ENCODE peak calls at places on chromosomes 1 and 21, in six cellular contexts. Q, X, C, M, D and O are unnamed samples. For H3K4me1, the result is how much of the 10 kb centered on the place peaks cover.

GRCh38 chr1:228350831-228351781 is 55.5 kb downstream of the TRIM11 start:
- DNase-seq in C (peak), Q (peak), X (no peak), D (no peak), M (no peak), O (no peak)

GRCh38 chr1:184212649-184213314 is 161.3 kb downstream of the TSEN15 start:
- DNase-seq in M (peak), D (no peak), X (peak), C (peak), Q (no peak), O (no peak)

GRCh38 chr21:38609580-38609979 is 111.3 kb upstream of the ERG start:
- DNase-seq in C (no peak), D (no peak), X (no peak), Q (no peak), M (no peak), O (no peak)

GRCh38 chr1:216183007-216183406 is 240.2 kb downstream of the USH2A start:
- DNase-seq in D (no peak), C (no peak), Q (no peak), X (no peak), M (peak), O (no peak)

GRCh38 chr21:35658242-35658641 is 402.1 kb downstream of the SETD4 start:
- DNase-seq in C (no peak), M (peak), X (peak), D (peak), Q (no peak), O (no peak)

GRCh38 chr1:153403421-153404085 is 12.7 kb upstream of the S100A8 start:
- DNase-seq in C (no peak), Q (no peak), X (no peak), D (no peak), M (no peak), O (no peak)

GRCh38 chr1:2523891-2524609 is 2.3 kb downstream of the PANK4 start:
- DNase-seq in Q (no peak), X (no peak), C (no peak), D (no peak), M (no peak), O (no peak)

GRCh38 chr1:154869351-154870116 is 547 bp downstream of the KCNN3 start:
- DNase-seq in X (peak), C (peak), D (peak), Q (no peak), M (peak), O (no peak)

GRCh38 chr1:42735056-42735455 is 5.0 kb downstream of the CLDN19 start:
- DNase-seq in D (no peak), C (no peak), X (no peak), Q (no peak), M (no peak), O (no peak)

GRCh38 chr1:16019580-16020277 is 1.9 kb upstream of the HSPB7 start:
- DNase-seq in X (no peak), C (peak), M (no peak), D (peak), Q (no peak), O (no peak)

GRCh38 chr1:104092698-104093097 is 343.0 kb downstream of the AMY1C start:
- DNase-seq in C (no peak), Q (no peak), D (no peak), X (no peak), M (no peak), O (no peak)

GRCh38 chr1:43035821-43036456 is 77.3 kb upstream of the SLC2A1 start:
- DNase-seq in C (no peak), M (no peak), D (no peak), X (no peak), Q (no peak), O (no peak)

GRCh38 chr21:44571296-44571695 is 2.2 kb upstream of the KRTAP10-4 start:
- DNase-seq in D (no peak), X (no peak), M (no peak), Q (no peak), C (no peak), O (no peak)

GRCh38 chr1:87524021-87524754 is 195.5 kb downstream of the LMO4 start:
- DNase-seq in X (no peak), Q (no peak), C (no peak), M (no peak), D (peak), O (no peak)

GRCh38 chr1:10761503-10762152 is 34.8 kb downstream of the CASZ1 start:
- DNase-seq in D (no peak), Q (peak), C (no peak), X (no peak), M (no peak), O (no peak)

GRCh38 chr1:165917166-165917565 is 89.8 kb downstream of the UCK2 start:
- DNase-seq in D (no peak), X (no peak), M (no peak), C (no peak), Q (no peak), O (no peak)

GRCh38 chr21:42446531-42446930 is 42.8 kb downstream of the UBASH3A start:
- DNase-seq in C (no peak), Q (no peak), X (no peak), M (no peak), D (no peak), O (no peak)

GRCh38 chr1:156232222-156232621 is 9.8 kb upstream of the BGLAP start:
- DNase-seq in Q (no peak), X (no peak), D (no peak), M (no peak), C (no peak), O (no peak)

GRCh38 chr21:31658053-31658452 is 1.4 kb upstream of the SOD1 start:
- DNase-seq in Q (no peak), M (no peak), D (no peak), C (no peak), X (no peak), O (no peak)

GRCh38 chr1:174971466-174971865 is 28.3 kb upstream of the CACYBP start:
- DNase-seq in C (no peak), M (no peak), Q (no peak), D (no peak), X (no peak), O (no peak)

GRCh38 chr1:88777604-88778149 is 93.6 kb downstream of the PKN2 start:
- DNase-seq in X (no peak), D (no peak), M (no peak), C (no peak), Q (no peak), O (no peak)

GRCh38 chr1:65793359-65793732 is 651 bp downstream of the PDE4B start:
- DNase-seq in C (no peak), Q (no peak), M (peak), D (no peak), X (no peak), O (no peak)

GRCh38 chr1:184854456-184855180 is 100.0 kb upstream of the EDEM3 start:
- DNase-seq in D (no peak), Q (no peak), C (no peak), X (peak), M (peak), O (no peak)

GRCh38 chr1:211339631-211340041 is 13.0 kb downstream of the TRAF5 start:
- DNase-seq in D (no peak), X (no peak), C (no peak), M (no peak), Q (no peak), O (no peak)

GRCh38 chr1:212967767-212968166 is 17.4 kb downstream of the VASH2 start:
- DNase-seq in M (peak), X (peak), C (no peak), D (no peak), Q (no peak), O (peak)

GRCh38 chr1:248905949-248906740 is at the start of gene PGBD2:
- DNase-seq in X (peak), D (peak), C (peak), Q (peak), M (peak), O (peak)

GRCh38 chr21:37370152-37371040 is 3.8 kb downstream of the DYRK1A start:
- DNase-seq in D (no peak), Q (no peak), C (no peak), M (peak), X (peak), O (no peak)

GRCh38 chr1:101479945-101480344 is 243.1 kb downstream of the S1PR1 start:
- DNase-seq in C (no peak), M (no peak), Q (no peak), D (no peak), X (no peak), O (no peak)

GRCh38 chr1:101476541-101476940 is 239.7 kb downstream of the S1PR1 start:
- DNase-seq in C (no peak), X (no peak), D (no peak), Q (no peak), M (no peak), O (no peak)

GRCh38 chr1:101474039-101474665 is 237.3 kb downstream of the S1PR1 start:
- DNase-seq in Q (no peak), D (no peak), C (no peak), X (peak), M (peak), O (no peak)
- TF ChIP-seq CTCF in Q (no peak), D (peak), C (no peak), X (peak), M (peak), O (peak)

DNA sequence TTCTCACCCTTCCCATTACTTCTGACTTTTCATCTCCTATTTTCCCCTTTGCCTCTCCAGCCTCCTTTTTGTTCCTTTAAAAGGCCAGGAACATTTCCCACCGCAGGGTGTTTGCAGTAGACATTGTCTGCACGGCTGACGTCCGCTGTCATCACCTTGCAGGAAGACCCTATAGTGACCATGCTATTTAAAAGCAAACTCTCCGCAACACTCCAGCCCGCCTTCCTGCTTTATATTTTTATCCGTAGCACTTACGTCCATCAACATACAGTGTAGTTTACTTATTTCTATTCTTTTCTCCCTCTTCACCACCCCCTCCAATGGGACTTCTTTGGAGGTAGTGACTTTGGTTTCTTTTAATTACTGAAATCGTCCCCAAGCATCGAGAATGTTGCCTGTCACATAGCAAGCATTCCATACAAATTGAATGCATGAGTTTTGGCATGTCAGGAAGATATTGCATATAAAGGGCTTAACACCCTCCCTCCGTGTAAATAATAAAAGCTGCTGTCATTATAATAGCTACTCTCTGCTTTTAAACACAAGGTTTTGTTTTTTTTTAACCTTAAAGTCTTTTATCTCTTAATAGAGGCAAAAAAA is 19.8 kb downstream of the SLC25A33 start:
- DNase-seq in Q (no peak), M (no peak), C (no peak), X (no peak), D (no peak), O (no peak)
- H3K4me1 ChIP-seq in Q (under half), M (under half), C (under half), X (under half), D (under half), O (under half)

DNA sequence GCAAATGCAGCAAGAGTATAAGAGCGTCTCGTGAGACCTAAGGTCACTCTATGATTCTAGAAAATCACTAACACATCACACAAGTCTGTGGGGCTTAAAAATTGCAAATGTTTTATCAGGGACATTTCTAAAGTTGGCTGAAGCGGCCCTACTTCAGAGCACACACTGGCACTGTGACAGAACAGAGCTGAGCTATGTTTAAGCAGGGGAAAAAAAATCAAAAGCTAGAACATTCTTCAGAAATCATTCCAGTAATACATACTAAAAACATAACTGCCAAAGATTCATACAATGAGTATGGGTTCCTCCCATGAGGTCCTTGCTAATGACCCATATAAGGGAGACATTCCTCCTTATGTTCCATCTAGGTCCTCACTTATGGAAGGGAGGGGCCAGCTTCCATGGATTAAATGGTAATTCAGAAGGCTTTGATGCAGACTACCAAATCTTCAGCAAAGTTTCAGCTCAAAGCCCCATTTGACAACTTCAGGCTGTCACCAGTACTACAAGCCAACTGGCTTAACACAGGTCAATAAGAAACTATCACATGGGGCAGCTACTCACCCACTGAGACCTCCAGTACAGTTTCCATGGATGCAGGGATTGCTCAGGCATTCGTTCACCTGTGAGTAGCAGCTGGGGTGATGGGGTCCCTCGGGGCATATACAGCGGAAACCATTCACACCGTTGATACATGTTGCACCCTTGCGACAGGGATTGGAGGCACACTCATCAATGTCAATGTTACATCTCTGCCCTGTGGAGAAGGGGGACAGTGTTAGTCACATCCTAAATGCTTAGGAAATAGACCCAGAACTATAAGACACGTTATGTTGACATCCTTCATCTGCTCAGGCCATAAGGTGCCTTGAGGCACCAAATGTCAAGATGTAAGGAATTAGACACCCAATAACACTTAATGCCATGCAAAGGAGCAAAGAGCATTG is 58.4 kb upstream of the ADAM30 start:
- DNase-seq in M (no peak), D (no peak), C (no peak), Q (no peak), X (no peak), O (no peak)
- TF ChIP-seq CTCF in M (no peak), D (no peak), C (no peak), Q (no peak), X (no peak), O (no peak)

GRCh38 chr1:27539901-27540861 is 50.2 kb upstream of the WASF2 start:
- DNase-seq in M (no peak), C (no peak), Q (no peak), D (no peak), X (no peak), O (peak)

GRCh38 chr1:27535386-27535785 is 45.4 kb upstream of the WASF2 start:
- DNase-seq in Q (no peak), X (no peak), D (no peak), M (no peak), C (no peak), O (no peak)

GRCh38 chr1:27536004-27536757 is 46.2 kb upstream of the WASF2 start:
- DNase-seq in X (no peak), D (no peak), Q (no peak), C (no peak), M (no peak), O (no peak)

GRCh38 chr1:27538793-27539192 is 48.8 kb upstream of the WASF2 start:
- DNase-seq in M (peak), D (no peak), C (no peak), Q (no peak), X (peak), O (no peak)

GRCh38 chr1:27536767-27537166 is 46.8 kb upstream of the WASF2 start:
- DNase-seq in D (peak), Q (no peak), C (peak), X (peak), M (peak), O (no peak)
- H3K4me1 ChIP-seq in D (under half), Q (under half), C (under half), X (under half), M (under half), O (half or more)

DNA sequence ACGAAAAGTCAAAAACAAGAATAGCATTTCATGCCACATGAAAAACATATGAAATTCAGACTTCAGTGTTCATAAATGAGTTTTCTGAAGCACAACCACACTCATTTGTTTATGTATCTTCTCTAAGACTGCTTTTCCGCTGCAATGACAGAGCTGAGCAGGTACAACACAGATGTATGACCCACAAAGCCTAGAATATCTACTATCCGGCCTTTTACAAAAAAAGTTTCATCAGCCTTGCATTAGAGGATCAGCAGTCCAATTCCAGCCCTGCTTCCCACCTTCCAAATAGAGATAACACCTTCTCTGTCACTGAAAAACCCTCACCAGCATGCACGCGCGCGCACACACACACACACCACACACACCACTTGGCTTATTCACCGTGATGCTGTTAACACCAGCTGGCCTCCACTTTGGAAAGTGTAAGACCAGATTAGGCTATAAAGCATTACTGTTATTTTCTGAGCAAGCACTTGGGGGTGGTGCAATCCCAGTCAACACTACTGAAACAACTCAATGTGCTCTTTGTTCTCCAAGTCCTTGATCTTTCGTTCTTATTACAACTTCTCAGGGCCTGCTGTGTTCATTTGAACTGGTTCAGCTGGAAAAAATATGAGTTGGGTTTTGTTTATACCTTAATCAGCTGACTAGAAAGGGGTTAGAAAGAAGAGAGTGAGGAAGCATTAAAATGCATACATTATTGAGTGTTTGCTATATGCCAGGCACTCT is 90.0 kb downstream of the GLUL start:
- DNase-seq in C (no peak), Q (no peak), D (peak), X (peak), M (peak), O (no peak)
- TF ChIP-seq CTCF in C (no peak), Q (no peak), D (no peak), X (peak), M (no peak), O (no peak)

DNA sequence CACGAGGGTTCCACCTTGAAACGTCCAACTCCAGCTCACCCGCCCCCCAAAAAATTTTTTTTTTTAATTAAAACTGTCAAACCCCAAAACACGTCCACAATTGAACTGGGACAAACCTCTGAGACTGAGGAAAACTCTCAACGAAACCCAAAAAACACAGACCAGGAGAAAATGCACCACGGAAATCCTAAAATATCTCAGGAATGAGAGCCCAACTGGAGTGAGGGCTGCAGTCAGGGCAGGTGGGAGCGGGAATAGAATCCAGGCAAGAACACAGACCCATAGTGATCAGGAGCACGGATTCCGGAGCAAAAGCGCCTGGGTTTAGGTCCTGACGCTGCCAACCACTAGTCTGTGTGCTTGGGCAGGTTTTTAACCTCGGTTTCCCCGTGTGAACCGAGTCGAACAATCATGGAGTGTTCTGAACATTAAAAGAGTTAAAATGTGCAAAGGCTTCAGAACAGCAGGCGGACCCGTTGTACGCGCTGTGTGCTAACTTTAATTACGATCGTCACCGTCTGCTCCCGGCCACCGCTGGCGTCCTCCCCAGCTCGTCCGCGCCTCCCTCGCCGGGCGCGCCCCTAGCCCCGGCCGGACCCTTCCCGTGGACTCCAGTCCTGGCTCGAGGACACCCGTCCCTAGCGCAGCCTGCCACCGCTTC is 624 bp downstream of the ARHGAP29 start:
- DNase-seq in C (peak), Q (no peak), M (peak), X (peak), D (peak), O (no peak)
- H3K4me1 ChIP-seq in C (under half), Q (under half), M (under half), X (under half), D (under half), O (under half)

DNA sequence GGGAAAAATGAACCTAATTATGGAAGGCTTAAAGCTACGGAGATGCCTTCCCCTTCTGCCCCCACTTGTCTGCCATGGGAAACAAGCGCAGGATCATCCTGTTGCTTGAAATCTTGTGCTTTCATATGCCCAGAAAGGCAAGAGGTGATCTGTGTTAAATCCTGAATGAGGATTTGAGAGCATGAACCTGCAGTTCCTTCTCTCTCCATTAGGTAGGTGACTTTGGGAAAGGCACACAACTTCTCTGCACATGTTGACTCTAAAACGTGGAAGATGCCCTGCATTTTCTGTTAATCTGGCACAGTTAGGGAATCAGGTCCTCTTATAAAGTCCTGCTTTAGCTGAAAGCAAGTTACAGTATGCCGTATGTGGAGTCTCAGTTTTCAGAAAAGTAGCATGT is 46.6 kb upstream of the MTR start:
- DNase-seq in X (no peak), Q (no peak), M (no peak), D (no peak), C (no peak), O (no peak)
- TF ChIP-seq CTCF in X (no peak), Q (no peak), M (peak), D (peak), C (no peak), O (peak)

GRCh38 chr1:109794319-109795132 is 30.8 kb upstream of the EPS8L3 start:
- DNase-seq in D (peak), Q (peak), C (peak), X (no peak), M (no peak), O (no peak)
- H3K4me1 ChIP-seq in D (under half), Q (under half), C (under half), X (under half), M (under half), O (half or more)

DNA sequence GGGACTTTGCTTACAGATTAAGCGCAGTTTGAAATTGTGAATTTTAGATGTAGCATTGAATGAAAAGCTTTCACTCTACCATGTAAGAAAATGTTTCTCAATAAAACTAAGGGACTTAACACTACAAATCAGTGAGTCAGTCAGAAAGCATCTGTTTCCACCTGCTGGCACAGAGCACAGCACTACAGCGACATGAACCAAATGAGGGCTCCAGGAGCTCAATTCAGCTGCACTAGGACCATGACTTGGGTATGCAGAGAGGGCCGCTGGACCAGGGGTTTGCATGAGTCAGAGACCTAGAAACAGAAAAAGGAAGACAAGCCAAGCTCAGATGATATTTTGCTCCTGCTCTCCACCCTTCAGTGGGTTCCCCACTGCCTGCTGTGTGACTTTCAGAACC is 5.2 kb downstream of the SUSD4 start:
- DNase-seq in D (no peak), X (no peak), C (no peak), Q (no peak), M (no peak), O (no peak)
- TF ChIP-seq CTCF in D (no peak), X (no peak), C (no peak), Q (no peak), M (no peak), O (no peak)